ENCODE peak calls at places on chromosomes 2 and 18, in five cellular contexts. L is GM23248, V is tibial artery, I is fibroblast of lung, Z is fibroblast of mammary gland. C is an unnamed sample.

GRCh38 chr2:8391584-8391983 is 290.3 kb upstream of the ID2 start:
- DNase-seq in L (no peak), V (no peak), I (no peak), Z (no peak), C (no peak)

GRCh38 chr18:8659609-8660242 is 45.6 kb upstream of the MTCL1 start:
- DNase-seq in L (no peak), V (no peak), I (no peak), Z (no peak), C (no peak)

GRCh38 chr2:39696838-39697237 is 31.1 kb downstream of the TMEM178A start:
- DNase-seq in L (peak; percentile 70), V (no peak), I (peak; percentile 92), Z (peak; percentile 80), C (peak; percentile 62)

GRCh38 chr2:230492107-230492506 is 76.1 kb downstream of the SP100 start:
- DNase-seq in L (no peak), V (no peak), I (no peak), Z (no peak), C (no peak)

GRCh38 chr2:242010567-242011513 is 141.3 kb downstream of the RTP5 start:
- DNase-seq in L (peak; percentile 24), V (no peak), I (peak; percentile 32), Z (no peak), C (no peak)

GRCh38 chr2:151786493-151786892 is 41.7 kb downstream of the ARL5A start:
- DNase-seq in L (no peak), V (no peak), I (no peak), Z (no peak), C (no peak)

GRCh38 chr2:23803965-23804542 is 122.9 kb downstream of the ATAD2B start:
- DNase-seq in L (peak; percentile 40), V (no peak), I (peak; percentile 43), Z (peak; percentile 65), C (peak; percentile 47)

GRCh38 chr2:84840306-84840705 is 40.6 kb downstream of the TRABD2A start:
- DNase-seq in L (peak; percentile 33), V (no peak), I (no peak), Z (no peak), C (no peak)

GRCh38 chr2:43143756-43144155 is 82.7 kb downstream of the ZFP36L2 start:
- DNase-seq in L (no peak), V (no peak), I (no peak), Z (no peak), C (no peak)

GRCh38 chr2:11827547-11827946 is 81.1 kb downstream of the LPIN1 start:
- DNase-seq in L (no peak), V (no peak), I (no peak), Z (peak; percentile 11), C (no peak)

GRCh38 chr2:33077841-33078240 is 131.1 kb downstream of the LTBP1 start:
- DNase-seq in L (no peak), V (no peak), I (no peak), Z (no peak), C (peak; percentile 72)

GRCh38 chr2:12652723-12653122 is 64.0 kb upstream of the TRIB2 start:
- DNase-seq in L (no peak), V (no peak), I (no peak), Z (no peak), C (no peak)

GRCh38 chr2:30293303-30293912 is 62.1 kb downstream of the LBH start:
- DNase-seq in L (peak; percentile 92), V (no peak), I (peak; percentile 76), Z (peak; percentile 68), C (peak; percentile 97)

GRCh38 chr18:46242185-46242584 is 138.0 kb downstream of the HAUS1 start:
- DNase-seq in L (no peak), V (no peak), I (no peak), Z (no peak), C (no peak)

GRCh38 chr18:2997846-2998599 is 14.9 kb downstream of the LPIN2 start:
- DNase-seq in L (no peak), V (peak; percentile 53), I (no peak), Z (no peak), C (no peak)

GRCh38 chr2:45004569-45005181 is 4.6 kb downstream of the SIX2 start:
- DNase-seq in L (peak; percentile 35), V (no peak), I (no peak), Z (no peak), C (no peak)
- H3K4me3 ChIP-seq in L (peak overlapping the region; percentile 51), V (no peak overlapping the region), I (no peak overlapping the region), Z (no peak overlapping the region), C (no peak overlapping the region)

GRCh38 chr2:76870581-76870980 is 651.6 kb downstream of the LRRTM4 start:
- DNase-seq in L (no peak), V (no peak), I (peak; percentile 39), Z (peak; percentile 37), C (peak; percentile 16)
- H3K4me3 ChIP-seq in L (no peak overlapping the region), V (no peak overlapping the region), I (no peak overlapping the region), Z (no peak overlapping the region), C (no peak overlapping the region)

DNA sequence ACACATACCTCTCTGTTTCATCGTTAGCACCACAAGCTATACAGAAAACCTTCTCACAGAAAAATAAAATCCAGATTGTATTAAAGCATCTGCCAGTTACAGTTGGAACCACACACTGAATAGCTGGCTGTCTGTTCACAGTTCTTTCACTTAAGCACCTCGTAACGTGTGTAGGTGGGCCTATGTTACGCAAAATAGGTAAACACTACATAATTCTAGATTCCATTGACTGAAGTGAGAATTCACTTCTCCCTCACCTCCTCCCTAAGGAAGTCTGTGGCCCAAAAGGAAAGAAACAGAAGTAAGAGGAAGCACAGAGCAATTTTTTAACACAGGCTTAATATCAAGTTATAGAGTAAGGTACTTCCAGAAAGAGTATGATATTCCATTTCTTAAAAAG is 24.9 kb downstream of the PELI1 start:
- DNase-seq in L (no peak), V (no peak), I (no peak), Z (no peak), C (peak; percentile 52)
- H3K4me3 ChIP-seq in L (no peak overlapping the region), V (no peak overlapping the region), I (no peak overlapping the region), Z (no peak overlapping the region), C (no peak overlapping the region)

GRCh38 chr2:218271487-218271797 is 1.1 kb downstream of the PNKD start:
- DNase-seq in L (peak; percentile 32), V (peak; percentile 20), I (no peak), Z (no peak), C (peak; percentile 46)
- H3K4me3 ChIP-seq in L (peak overlapping the region; percentile 89), V (peak overlapping the region; percentile 77), I (peak overlapping the region; percentile 96), Z (peak overlapping the region; percentile 94), C (peak overlapping the region; percentile 84)